ENCODE peak calls at places on chromosomes 7 and 10, in eight cellular contexts. M is lower lobe of right lung; X is CD4-positive, CD25-positive, alpha-beta regulatory T cell; N is stimulated activated naive CD8-positive, alpha-beta T cell treated with anti-CD3 and anti-CD28 coated beads, Interleukin-15, Interleukin-2, amounts not matched to agents 100 U/mL and 50 U/mL, for 24 hours; D is left cardiac atrium; P is left colon; U is right cardiac atrium; L is heart left ventricle. R is an unnamed sample.

GRCh38 chr7:17996442-17997223 is 31.0 kb downstream of the PRPS1L1 start:
- ATAC-seq in N (no peak), D (no peak), U (no peak), M (peak; percentile 69), P (no peak), L (peak; percentile 72), X (no peak), R (no peak)

GRCh38 chr7:55387062-55387965 is 22.2 kb downstream of the LANCL2 start:
- ATAC-seq in X (no peak), M (no peak), D (no peak), U (no peak), N (peak; percentile 86), P (no peak), L (no peak), R (peak; percentile 87)

GRCh38 chr10:8637640-8638039 is 583.2 kb downstream of the GATA3 start:
- ATAC-seq in N (no peak), P (no peak), M (no peak), U (peak; percentile 26), L (peak; percentile 36), D (peak; percentile 82), X (no peak), R (no peak)

GRCh38 chr10:1253476-1254353 is 197.5 kb downstream of the WDR37 start:
- ATAC-seq in M (no peak), X (no peak), D (no peak), N (no peak), U (no peak), P (no peak), L (no peak), R (no peak)

GRCh38 chr7:15584575-15584974 is 22.8 kb upstream of the AGMO start:
- ATAC-seq in U (no peak), P (no peak), D (no peak), X (no peak), N (no peak), L (no peak), M (no peak), R (no peak)

GRCh38 chr10:113434950-113435349 is 117.9 kb upstream of the HABP2 start:
- ATAC-seq in L (no peak), M (no peak), X (no peak), U (no peak), D (no peak), P (no peak), N (no peak), R (no peak)

GRCh38 chr7:150587551-150587950 is 20.4 kb downstream of the GIMAP4 start:
- ATAC-seq in U (no peak), N (no peak), X (no peak), P (no peak), D (no peak), M (no peak), L (no peak), R (no peak)

GRCh38 chr10:396107-396506 is 260.9 kb downstream of the ZMYND11 start:
- ATAC-seq in P (no peak), L (peak; percentile 28), N (no peak), M (no peak), U (no peak), D (no peak), X (no peak), R (no peak)

GRCh38 chr10:17290226-17290625 is 62.2 kb downstream of the VIM start:
- ATAC-seq in L (no peak), U (peak; percentile 58), X (peak; percentile 57), D (peak; percentile 40), P (peak; percentile 89), N (peak; percentile 97), M (no peak), R (peak; percentile 56)

GRCh38 chr7:47709051-47709450 is 127.1 kb upstream of the TNS3 start:
- ATAC-seq in M (no peak), X (no peak), L (no peak), N (no peak), U (no peak), P (no peak), D (no peak), R (no peak)

GRCh38 chr10:90937645-90938258 is 16.9 kb upstream of the ANKRD1 start:
- ATAC-seq in P (no peak), N (no peak), D (no peak), X (no peak), L (no peak), M (no peak), U (no peak), R (no peak)

GRCh38 chr10:112115781-112116385 is 67.7 kb downstream of the GPAM start:
- ATAC-seq in L (no peak), U (no peak), X (no peak), M (no peak), N (peak; percentile 49), P (peak; percentile 64), D (peak; percentile 47), R (peak; percentile 43)

GRCh38 chr10:43076311-43076875 is 476 bp upstream of the RET start:
- ATAC-seq in N (no peak), L (peak; percentile 48), M (no peak), D (peak; percentile 50), P (peak; percentile 19), U (no peak), X (no peak), R (no peak)

GRCh38 chr10:49619613-49620012 is 5.8 kb downstream of the CHAT start:
- ATAC-seq in M (no peak), D (no peak), P (no peak), U (no peak), N (no peak), L (no peak), X (no peak), R (no peak)

GRCh38 chr7:5143106-5143505 is 46.9 kb upstream of the WIPI2 start:
- ATAC-seq in D (no peak), X (peak; percentile 56), L (no peak), P (no peak), U (no peak), M (no peak), N (no peak), R (peak; percentile 72)

GRCh38 chr10:78931333-78932083 is 137.3 kb upstream of the ZMIZ1 start:
- ATAC-seq in M (no peak), D (peak; percentile 80), L (peak; percentile 88), X (no peak), U (peak; percentile 84), N (no peak), P (no peak), R (no peak)

GRCh38 chr10:75145590-75145989 is 34.1 kb downstream of the SAMD8 start:
- ATAC-seq in L (no peak), U (no peak), M (no peak), P (no peak), X (no peak), D (no peak), N (peak; percentile 48), R (no peak)

GRCh38 chr10:100531761-100532160 is 2.1 kb upstream of the NDUFB8 start:
- ATAC-seq in M (no peak), X (no peak), L (no peak), N (no peak), U (no peak), D (no peak), P (no peak), R (peak; percentile 29)

GRCh38 chr10:6702030-6702429 is 122.0 kb upstream of the PRKCQ start:
- ATAC-seq in X (no peak), M (no peak), P (no peak), L (no peak), D (no peak), U (no peak), N (no peak), R (no peak)

GRCh38 chr7:30470783-30471182 is 7.8 kb downstream of the NOD1 start:
- ATAC-seq in U (peak; percentile 70), X (no peak), P (no peak), M (peak; percentile 83), L (peak; percentile 66), D (peak; percentile 61), N (no peak), R (peak; percentile 42)

GRCh38 chr7:151565541-151565940 is 45.8 kb upstream of the RHEB start:
- ATAC-seq in L (no peak), D (peak; percentile 73), P (no peak), X (no peak), N (no peak), U (no peak), M (no peak), R (no peak)

GRCh38 chr7:55557666-55558188 is 14.6 kb downstream of the VOPP1 start:
- ATAC-seq in L (no peak), N (peak; percentile 92), X (peak; percentile 46), M (no peak), U (no peak), P (no peak), D (no peak), R (peak; percentile 78)

GRCh38 chr7:50341709-50342108 is 37.2 kb downstream of the IKZF1 start:
- ATAC-seq in U (no peak), N (peak; percentile 47), D (no peak), X (no peak), M (no peak), P (no peak), L (no peak), R (peak; percentile 32)

GRCh38 chr7:42152353-42153205 is 84.4 kb downstream of the GLI3 start:
- ATAC-seq in M (peak; percentile 88), U (no peak), P (peak; percentile 77), D (no peak), L (peak; percentile 17), N (no peak), X (no peak), R (no peak)

GRCh38 chr7:22182139-22182538 is 174.8 kb downstream of the RAPGEF5 start:
- ATAC-seq in M (no peak), D (no peak), X (no peak), N (no peak), L (no peak), U (no peak), P (no peak), R (no peak)